ENCODE peak calls at places on chromosomes 3 and 15, in six cellular contexts. K, E, C, M, V and Q are unnamed samples.

GRCh38 chr15:67571643-67572415 is 29.3 kb downstream of the MAP2K5 start:
- DNase-seq in V (peak), K (no peak), C (no peak), E (peak), M (no peak), Q (no peak)

GRCh38 chr15:36877796-36878744 is 222.3 kb downstream of the MEIS2 start:
- DNase-seq in C (no peak), K (no peak), M (no peak), E (no peak), V (no peak), Q (peak)

GRCh38 chr15:66390670-66391069 is 4.0 kb downstream of the MAP2K1 start:
- DNase-seq in C (no peak), K (no peak), V (peak), E (no peak), M (no peak), Q (peak)

GRCh38 chr15:65908876-65909275 is 39.6 kb downstream of the RAB11A start:
- DNase-seq in C (no peak), V (no peak), M (no peak), K (peak), E (no peak), Q (no peak)

GRCh38 chr15:47523669-47524068 is 193.6 kb upstream of the SEMA6D start:
- DNase-seq in V (no peak), M (no peak), E (no peak), K (no peak), C (no peak), Q (no peak)

GRCh38 chr3:195129072-195129643 is 141.8 kb downstream of the XXYLT1 start:
- DNase-seq in E (no peak), K (no peak), V (no peak), M (no peak), C (no peak), Q (no peak)

GRCh38 chr3:106428565-106428994 is 559.8 kb upstream of the CBLB start:
- DNase-seq in V (peak), C (no peak), M (no peak), E (no peak), K (no peak), Q (no peak)

GRCh38 chr3:108546249-108546648 is 35.9 kb upstream of the MYH15 start:
- DNase-seq in M (no peak), E (no peak), V (no peak), C (no peak), K (no peak), Q (no peak)

GRCh38 chr3:100288288-100288894 is 27.6 kb downstream of the TBC1D23 start:
- DNase-seq in C (no peak), E (no peak), M (no peak), K (no peak), V (no peak), Q (no peak)

GRCh38 chr3:170055209-170055608 is 17.4 kb downstream of the GPR160 start:
- DNase-seq in K (peak), M (no peak), C (no peak), V (no peak), E (no peak), Q (peak)

GRCh38 chr3:15271785-15272381 is 60.5 kb downstream of the SH3BP5 start:
- DNase-seq in V (peak), K (no peak), C (peak), E (no peak), M (peak), Q (peak)

GRCh38 chr3:105885261-105885660 is 16.4 kb upstream of the CBLB start:
- DNase-seq in V (no peak), C (no peak), E (no peak), K (no peak), M (no peak), Q (no peak)

GRCh38 chr15:94691169-94691568 is 459.8 kb downstream of the MCTP2 start:
- DNase-seq in K (no peak), V (no peak), C (no peak), M (no peak), E (no peak), Q (no peak)

GRCh38 chr3:13123266-13123665 is 50.0 kb upstream of the IQSEC1 start:
- DNase-seq in E (no peak), K (no peak), V (no peak), M (no peak), C (no peak), Q (no peak)

GRCh38 chr15:38610748-38611147 is 46.1 kb upstream of the RASGRP1 start:
- DNase-seq in C (no peak), K (no peak), E (no peak), M (no peak), V (no peak), Q (no peak)

GRCh38 chr15:56349554-56349953 is 15.7 kb upstream of the TEX9 start:
- DNase-seq in K (no peak), C (no peak), E (no peak), V (no peak), M (no peak), Q (no peak)

GRCh38 chr3:133828576-133829309 is 23.1 kb downstream of the SRPRB start:
- DNase-seq in V (no peak), K (peak), E (no peak), M (no peak), C (no peak), Q (no peak)

GRCh38 chr3:71063768-71064287 is 519.7 kb downstream of the FOXP1 start:
- DNase-seq in E (peak), M (no peak), K (no peak), C (no peak), V (no peak), Q (no peak)

GRCh38 chr15:73809728-73810501 is 56.8 kb upstream of the INSYN1 start:
- DNase-seq in V (no peak), M (no peak), K (no peak), C (no peak), E (no peak), Q (no peak)

GRCh38 chr15:62391565-62392262 is 226.6 kb upstream of the C2CD4B start:
- DNase-seq in V (peak), M (peak), C (peak), E (peak), K (peak), Q (peak)

GRCh38 chr3:60391292-60391691 is 860.0 kb downstream of the FHIT start:
- DNase-seq in E (no peak), C (no peak), V (no peak), K (no peak), M (no peak), Q (no peak)

GRCh38 chr15:90607361-90607760 is 77.6 kb downstream of the CRTC3 start:
- DNase-seq in V (no peak), C (no peak), K (no peak), M (no peak), E (no peak), Q (no peak)

GRCh38 chr3:24303057-24303754 is 191.4 kb downstream of the THRB start:
- DNase-seq in C (no peak), E (no peak), V (no peak), K (no peak), M (no peak), Q (no peak)

GRCh38 chr3:153291052-153291689 is 129.1 kb downstream of the RAP2B start:
- DNase-seq in C (no peak), V (no peak), K (no peak), E (peak), M (no peak), Q (no peak)

GRCh38 chr15:83379574-83379973 is 67.6 kb upstream of the SH3GL3 start:
- DNase-seq in C (no peak), K (no peak), V (no peak), E (no peak), M (no peak), Q (no peak)

GRCh38 chr3:171564723-171565122 is 104.5 kb upstream of the TNIK start:
- DNase-seq in E (no peak), V (no peak), C (no peak), M (no peak), K (no peak), Q (no peak)
- TF ChIP-seq POLR2AphosphoS5 in E (no peak), V (no peak), C (no peak), M (no peak), K (no peak), Q (no peak)

GRCh38 chr15:78921517-78921916 is 23.3 kb downstream of the CTSH start:
- DNase-seq in M (no peak), V (no peak), C (no peak), K (no peak), E (no peak), Q (no peak)
- TF ChIP-seq POLR2A in M (no peak), V (no peak), C (no peak), K (no peak), E (peak), Q (no peak)

GRCh38 chr3:184937611-184938010 is 125.6 kb downstream of the VPS8 start:
- DNase-seq in K (no peak), E (peak), M (no peak), C (no peak), V (no peak), Q (no peak)
- TF ChIP-seq POLR2AphosphoS5 in K (no peak), E (no peak), M (no peak), C (no peak), V (no peak), Q (no peak)

GRCh38 chr3:11825271-11825670 is 21.4 kb downstream of the TAMM41 start:
- DNase-seq in K (no peak), C (no peak), V (no peak), E (no peak), M (no peak), Q (no peak)

DNA sequence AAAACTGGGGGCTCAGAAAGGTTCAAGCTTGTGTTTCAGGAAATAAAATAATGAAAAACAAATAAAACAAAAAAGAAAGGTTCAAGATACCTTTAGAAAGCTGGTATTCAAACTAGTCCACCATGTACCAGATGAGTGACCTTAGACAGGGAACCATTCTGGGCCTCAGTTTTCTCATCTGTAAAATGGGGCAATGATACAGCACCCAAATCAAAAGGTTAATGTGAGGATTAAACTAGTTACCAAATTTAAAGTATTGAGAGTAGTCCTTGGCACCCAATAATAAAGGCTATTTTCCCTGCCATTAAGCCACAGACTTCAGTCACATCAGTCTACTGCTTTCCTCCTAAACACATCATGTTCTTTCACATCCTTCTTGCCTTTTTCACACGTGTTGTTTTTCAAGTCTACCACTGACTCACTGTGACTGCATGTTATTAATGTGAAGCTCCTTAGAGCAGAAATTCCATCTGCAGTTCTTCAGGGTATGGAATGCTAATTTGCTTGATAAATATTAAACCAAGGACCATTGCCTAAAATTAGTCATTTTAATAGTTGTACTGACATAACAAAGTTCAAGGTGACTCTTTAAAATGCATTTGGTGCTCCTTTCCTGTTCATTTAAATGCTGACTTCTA is 19.9 kb downstream of the TAMM41 start:
- DNase-seq in E (no peak), C (no peak), M (no peak), K (no peak), V (no peak), Q (no peak)
- TF ChIP-seq POLR2A in E (no peak), C (no peak), M (no peak), K (no peak), V (no peak), Q (no peak)

GRCh38 chr15:42920281-42921048 is at the start of gene TTBK2:
- DNase-seq in K (peak), E (peak), M (peak), V (peak), C (peak), Q (peak)
- TF ChIP-seq POLR2AphosphoS5 in K (no peak), E (peak), M (no peak), V (peak), C (peak), Q (no peak)